ENCODE peak calls at places on chromosomes 2 and 18, in seven cellular contexts. U is cardiac fibroblast, V is GM12864, K is GM20000, H is transverse colon, B is psoas muscle, W is cardiac muscle cell. C is an unnamed sample.

GRCh38 chr18:7941533-7941932 is 374.4 kb downstream of the PTPRM start:
- DNase-seq in U (no peak), V (no peak), K (no peak), H (peak), B (peak), W (no peak), C (peak)

GRCh38 chr2:199471443-199472057 is 13.8 kb upstream of the SATB2 start:
- DNase-seq in U (peak), V (no peak), K (peak), H (peak), B (peak), W (peak), C (peak)

GRCh38 chr2:220553150-220553549 is 925.7 kb downstream of the SLC4A3 start:
- DNase-seq in U (no peak), V (no peak), K (no peak), H (no peak), B (no peak), W (peak), C (no peak)

GRCh38 chr2:234821946-234822470 is 129.8 kb upstream of the SH3BP4 start:
- DNase-seq in U (no peak), V (no peak), K (no peak), H (no peak), B (no peak), W (no peak), C (no peak)

GRCh38 chr2:54709341-54709809 is 14.1 kb upstream of the EML6 start:
- DNase-seq in U (no peak), V (no peak), K (no peak), H (peak), B (no peak), W (no peak), C (no peak)

GRCh38 chr2:3162442-3163077 is 215.1 kb downstream of the EIPR1 start:
- DNase-seq in U (no peak), V (no peak), K (no peak), H (no peak), B (no peak), W (no peak), C (no peak)

GRCh38 chr2:46876741-46877384 is 38.7 kb downstream of the MCFD2 start:
- DNase-seq in U (peak), V (no peak), K (no peak), H (peak), B (no peak), W (peak), C (peak)

GRCh38 chr18:47953471-47953931 is 23.0 kb upstream of the SMAD2 start:
- DNase-seq in U (peak), V (no peak), K (no peak), H (peak), B (peak), W (peak), C (no peak)

GRCh38 chr2:9660781-9661180 is 30.0 kb upstream of the YWHAQ start:
- DNase-seq in U (no peak), V (no peak), K (no peak), H (no peak), B (no peak), W (no peak), C (no peak)

GRCh38 chr2:239222346-239223028 is 178.3 kb downstream of the HDAC4 start:
- DNase-seq in U (peak), V (no peak), K (no peak), H (no peak), B (no peak), W (peak), C (no peak)

GRCh38 chr18:36828157-36828629 is 609 bp downstream of the TPGS2 start:
- DNase-seq in U (peak), V (no peak), K (no peak), H (peak), B (peak), W (peak), C (peak)

GRCh38 chr18:46756559-46757201 is at the start of gene ST8SIA5:
- DNase-seq in U (no peak), V (no peak), K (peak), H (no peak), B (peak), W (no peak), C (no peak)

GRCh38 chr2:101205521-101205998 is 47.1 kb upstream of the CNOT11 start:
- DNase-seq in U (peak), V (no peak), K (peak), H (peak), B (peak), W (peak), C (peak)

GRCh38 chr18:79965119-79965902 is 868 bp downstream of the HSBP1L1 start:
- DNase-seq in U (peak), V (no peak), K (no peak), H (peak), B (no peak), W (peak), C (peak)

GRCh38 chr2:191631754-191632153 is 46.2 kb upstream of the NABP1 start:
- DNase-seq in U (peak), V (no peak), K (no peak), H (peak), B (peak), W (peak), C (peak)

GRCh38 chr2:188023035-188023434 is 268.6 kb upstream of the GULP1 start:
- DNase-seq in U (no peak), V (no peak), K (no peak), H (no peak), B (no peak), W (no peak), C (no peak)

GRCh38 chr18:70074091-70074490 is 126.4 kb upstream of the CD226 start:
- DNase-seq in U (no peak), V (no peak), K (no peak), H (no peak), B (no peak), W (no peak), C (no peak)

GRCh38 chr2:91839904-91840868 is 3031.0 kb upstream of the TEKT4 start:
- DNase-seq in U (no peak), V (no peak), K (no peak), H (no peak), B (no peak), W (no peak), C (no peak)

GRCh38 chr2:235779444-235779896 is 285.6 kb downstream of the AGAP1 start:
- DNase-seq in U (peak), V (peak), K (peak), H (peak), B (peak), W (peak), C (peak)

GRCh38 chr2:120733238-120733942 is 2.3 kb upstream of the GLI2 start:
- DNase-seq in U (no peak), V (no peak), K (no peak), H (no peak), B (no peak), W (no peak), C (no peak)

GRCh38 chr2:150282821-150283309 is 204.6 kb downstream of the RND3 start:
- DNase-seq in U (no peak), V (no peak), K (no peak), H (no peak), B (peak), W (peak), C (no peak)

GRCh38 chr2:37688771-37689468 is 17.5 kb upstream of the CDC42EP3 start:
- DNase-seq in U (peak), V (no peak), K (no peak), H (no peak), B (no peak), W (peak), C (peak)

GRCh38 chr2:133992454-133992853 is 261.4 kb upstream of the MGAT5 start:
- DNase-seq in U (no peak), V (no peak), K (no peak), H (no peak), B (no peak), W (no peak), C (no peak)

GRCh38 chr2:113858764-113859163 is 31.1 kb upstream of the ACTR3 start:
- DNase-seq in U (peak), V (no peak), K (no peak), H (no peak), B (no peak), W (peak), C (no peak)

GRCh38 chr2:227817940-227818568 is 4.4 kb downstream of the CCL20 start:
- DNase-seq in U (peak), V (peak), K (no peak), H (peak), B (peak), W (peak), C (peak)

GRCh38 chr2:133458280-133458679 is 110.0 kb downstream of the NCKAP5 start:
- DNase-seq in U (peak), V (no peak), K (no peak), H (no peak), B (no peak), W (peak), C (no peak)

GRCh38 chr2:67515538-67515937 is 118.4 kb downstream of the ETAA1 start:
- DNase-seq in U (no peak), V (no peak), K (no peak), H (no peak), B (no peak), W (no peak), C (no peak)

GRCh38 chr2:234178309-234179030 is 128.0 kb downstream of the SPP2 start:
- DNase-seq in U (peak), V (no peak), K (no peak), H (no peak), B (no peak), W (peak), C (peak)

GRCh38 chr2:200658278-200658864 is 72.6 kb downstream of the AOX1 start:
- DNase-seq in U (no peak), V (no peak), K (no peak), H (no peak), B (no peak), W (no peak), C (no peak)

GRCh38 chr18:50397023-50397422 is 22.2 kb downstream of the SKA1 start:
- DNase-seq in U (no peak), V (no peak), K (no peak), H (no peak), B (no peak), W (peak), C (no peak)

GRCh38 chr2:128301501-128301966 is 17.1 kb downstream of the HS6ST1 start:
- DNase-seq in U (peak), V (no peak), K (no peak), H (no peak), B (no peak), W (peak), C (no peak)

GRCh38 chr2:189821953-189822748 is 37.9 kb downstream of the PMS1 start:
- DNase-seq in U (peak), V (no peak), K (no peak), H (no peak), B (no peak), W (peak), C (no peak)

GRCh38 chr2:12259497-12259896 is 457.2 kb upstream of the TRIB2 start:
- DNase-seq in U (no peak), V (no peak), K (no peak), H (no peak), B (no peak), W (no peak), C (no peak)
- TF ChIP-seq CTCF in U (no peak), V (no peak), K (no peak), H (no peak), B (no peak), W (no peak), C (no peak)

GRCh38 chr2:56286936-56287335 is 103.1 kb downstream of the CCDC85A start:
- DNase-seq in U (peak), V (no peak), K (no peak), H (no peak), B (no peak), W (no peak), C (no peak)

GRCh38 chr2:56287508-56287907 is 103.7 kb downstream of the CCDC85A start:
- DNase-seq in U (peak), V (no peak), K (no peak), H (no peak), B (no peak), W (no peak), C (no peak)

GRCh38 chr2:56291711-56292110 is 107.9 kb downstream of the CCDC85A start:
- DNase-seq in U (no peak), V (no peak), K (no peak), H (no peak), B (no peak), W (no peak), C (no peak)

GRCh38 chr2:56287974-56288373 is 104.2 kb downstream of the CCDC85A start:
- DNase-seq in U (peak), V (no peak), K (no peak), H (no peak), B (no peak), W (peak), C (no peak)

GRCh38 chr2:56288863-56289580 is 105.2 kb downstream of the CCDC85A start:
- DNase-seq in U (peak), V (no peak), K (no peak), H (no peak), B (no peak), W (no peak), C (no peak)
- TF ChIP-seq CTCF in U (peak), V (peak), K (no peak), H (no peak), B (no peak), W (no peak), C (no peak)

DNA sequence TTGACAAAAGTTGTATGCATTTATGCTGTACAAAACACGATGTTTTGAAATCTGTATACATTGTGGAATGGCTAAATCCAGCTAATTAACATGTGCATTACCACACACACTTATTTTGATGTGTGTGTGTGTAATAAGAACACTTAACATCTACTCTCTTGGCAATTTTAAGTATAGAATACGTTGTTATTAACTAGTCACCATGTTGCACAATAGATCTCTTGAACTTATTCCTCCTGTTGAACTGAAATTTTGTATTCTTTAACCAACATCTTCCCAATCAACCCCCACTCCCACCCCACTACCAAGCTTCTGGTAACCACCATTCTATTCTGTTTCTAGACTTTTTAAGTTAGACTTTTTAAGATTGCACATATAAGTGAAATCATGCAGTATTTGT is 16.3 kb upstream of the SP3 start:
- DNase-seq in U (no peak), V (no peak), K (no peak), H (no peak), B (no peak), W (no peak), C (no peak)
- TF ChIP-seq CTCF in U (no peak), V (no peak), K (no peak), H (no peak), B (no peak), W (no peak), C (no peak)

GRCh38 chr2:176120369-176121307 is 1.9 kb upstream of the HOXD9 start:
- DNase-seq in U (no peak), V (no peak), K (no peak), H (no peak), B (no peak), W (no peak), C (no peak)
- TF ChIP-seq CTCF in U (no peak), V (no peak), K (no peak), H (no peak), B (no peak), W (no peak), C (no peak)

DNA sequence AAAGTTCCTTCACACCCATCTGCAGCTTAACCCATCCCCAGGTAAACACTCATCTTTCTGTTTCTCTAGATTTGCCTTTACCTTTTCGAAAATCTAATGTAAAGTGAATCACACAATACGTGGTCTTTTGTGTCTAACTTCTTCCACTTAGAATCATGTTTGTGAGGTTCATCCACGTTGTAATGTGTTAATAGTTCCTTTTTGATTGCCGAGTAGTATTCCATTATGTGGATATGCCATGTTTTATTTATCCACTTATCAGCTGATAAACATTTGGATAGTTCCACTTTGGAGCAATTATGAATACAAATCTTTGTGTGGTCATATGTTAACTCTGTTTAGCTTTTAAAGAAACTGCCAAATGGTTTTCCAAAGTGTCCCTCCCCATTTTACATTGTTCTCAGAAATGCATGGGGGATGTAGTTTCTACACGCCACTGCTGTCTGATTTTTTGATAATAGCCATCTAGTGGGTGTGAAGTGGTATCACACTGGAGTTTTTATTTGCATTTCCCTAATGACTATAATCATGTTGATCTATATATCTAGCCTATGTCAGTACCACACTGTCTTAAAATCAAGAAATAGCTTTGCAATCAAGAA is 22.3 kb downstream of the PECR start:
- DNase-seq in U (no peak), V (no peak), K (no peak), H (no peak), B (no peak), W (no peak), C (no peak)
- TF ChIP-seq CTCF in U (peak), V (peak), K (no peak), H (peak), B (no peak), W (peak), C (peak)

GRCh38 chr18:58303363-58303762 is 259.3 kb downstream of the NEDD4L start:
- DNase-seq in U (peak), V (no peak), K (peak), H (no peak), B (no peak), W (no peak), C (no peak)

GRCh38 chr18:58300867-58301266 is 256.8 kb downstream of the NEDD4L start:
- DNase-seq in U (no peak), V (no peak), K (no peak), H (no peak), B (no peak), W (no peak), C (no peak)

GRCh38 chr18:58299936-58300335 is 255.9 kb downstream of the NEDD4L start:
- DNase-seq in U (no peak), V (no peak), K (no peak), H (no peak), B (no peak), W (no peak), C (no peak)

GRCh38 chr18:58305792-58306191 is 261.8 kb downstream of the NEDD4L start:
- DNase-seq in U (no peak), V (no peak), K (no peak), H (no peak), B (no peak), W (no peak), C (no peak)

GRCh38 chr18:58302811-58303210 is 258.8 kb downstream of the NEDD4L start:
- DNase-seq in U (no peak), V (no peak), K (no peak), H (no peak), B (no peak), W (no peak), C (no peak)
- TF ChIP-seq CTCF in U (no peak), V (peak), K (no peak), H (no peak), B (no peak), W (no peak), C (no peak)

C was measured in Calu3.